ENCODE peak calls at places on chromosomes 16 and 17, in seven cellular contexts. One of them, this sample, is unnamed.

GRCh38 chr17:78140169-78141051 is 5.8 kb upstream of the C17orf99 start:
- DNase-seq in AG04449: no peak
- DNase-seq in HTR-8/SVneo: peak
- DNase-seq in stimulated activated CD8-positive, alpha-beta memory T cell treated with anti-CD3 and anti-CD28 coated beads, Interleukin-4, amount 100 ng/mL, for 4 hours: peak
- DNase-seq in RWPE1: peak
- DNase-seq in activated CD4-positive, alpha-beta T cell treated with anti-CD3 and anti-CD28 coated beads, Interleukin-2, amount 50 U/mL, for 1 hour: peak
- DNase-seq in NCI-H460: peak
- DNase-seq in this sample: peak

GRCh38 chr17:57323391-57323790 is 67.1 kb downstream of the MSI2 start:
- DNase-seq in AG04449: no peak
- DNase-seq in HTR-8/SVneo: no peak
- DNase-seq in stimulated activated CD8-positive, alpha-beta memory T cell treated with anti-CD3 and anti-CD28 coated beads, Interleukin-4, amount 100 ng/mL, for 4 hours: no peak
- DNase-seq in RWPE1: no peak
- DNase-seq in activated CD4-positive, alpha-beta T cell treated with anti-CD3 and anti-CD28 coated beads, Interleukin-2, amount 50 U/mL, for 1 hour: no peak
- DNase-seq in NCI-H460: no peak
- DNase-seq in this sample: no peak

GRCh38 chr17:51434434-51435170 is 174.3 kb downstream of the UTP18 start:
- DNase-seq in AG04449: no peak
- DNase-seq in HTR-8/SVneo: no peak
- DNase-seq in stimulated activated CD8-positive, alpha-beta memory T cell treated with anti-CD3 and anti-CD28 coated beads, Interleukin-4, amount 100 ng/mL, for 4 hours: no peak
- DNase-seq in RWPE1: peak
- DNase-seq in activated CD4-positive, alpha-beta T cell treated with anti-CD3 and anti-CD28 coated beads, Interleukin-2, amount 50 U/mL, for 1 hour: no peak
- DNase-seq in NCI-H460: no peak
- DNase-seq in this sample: no peak

GRCh38 chr17:80393961-80394360 is 21.0 kb upstream of the ENDOV start:
- DNase-seq in AG04449: no peak
- DNase-seq in HTR-8/SVneo: no peak
- DNase-seq in stimulated activated CD8-positive, alpha-beta memory T cell treated with anti-CD3 and anti-CD28 coated beads, Interleukin-4, amount 100 ng/mL, for 4 hours: no peak
- DNase-seq in RWPE1: no peak
- DNase-seq in activated CD4-positive, alpha-beta T cell treated with anti-CD3 and anti-CD28 coated beads, Interleukin-2, amount 50 U/mL, for 1 hour: no peak
- DNase-seq in NCI-H460: no peak
- DNase-seq in this sample: no peak

GRCh38 chr17:59753522-59754467 is 46.3 kb downstream of the VMP1 start:
- DNase-seq in AG04449: peak
- DNase-seq in HTR-8/SVneo: peak
- DNase-seq in stimulated activated CD8-positive, alpha-beta memory T cell treated with anti-CD3 and anti-CD28 coated beads, Interleukin-4, amount 100 ng/mL, for 4 hours: no peak
- DNase-seq in RWPE1: peak
- DNase-seq in activated CD4-positive, alpha-beta T cell treated with anti-CD3 and anti-CD28 coated beads, Interleukin-2, amount 50 U/mL, for 1 hour: no peak
- DNase-seq in NCI-H460: peak
- DNase-seq in this sample: peak

GRCh38 chr16:24689128-24689527 is 40.3 kb upstream of the TNRC6A start:
- DNase-seq in AG04449: no peak
- DNase-seq in HTR-8/SVneo: peak
- DNase-seq in stimulated activated CD8-positive, alpha-beta memory T cell treated with anti-CD3 and anti-CD28 coated beads, Interleukin-4, amount 100 ng/mL, for 4 hours: no peak
- DNase-seq in RWPE1: no peak
- DNase-seq in activated CD4-positive, alpha-beta T cell treated with anti-CD3 and anti-CD28 coated beads, Interleukin-2, amount 50 U/mL, for 1 hour: no peak
- DNase-seq in NCI-H460: peak
- DNase-seq in this sample: no peak

GRCh38 chr17:35002876-35003551 is 22.7 kb downstream of the LIG3 start:
- DNase-seq in AG04449: no peak
- DNase-seq in HTR-8/SVneo: no peak
- DNase-seq in stimulated activated CD8-positive, alpha-beta memory T cell treated with anti-CD3 and anti-CD28 coated beads, Interleukin-4, amount 100 ng/mL, for 4 hours: no peak
- DNase-seq in RWPE1: no peak
- DNase-seq in activated CD4-positive, alpha-beta T cell treated with anti-CD3 and anti-CD28 coated beads, Interleukin-2, amount 50 U/mL, for 1 hour: no peak
- DNase-seq in NCI-H460: no peak
- DNase-seq in this sample: no peak

GRCh38 chr17:299546-299945 is 53.1 kb downstream of the RPH3AL start:
- DNase-seq in AG04449: no peak
- DNase-seq in HTR-8/SVneo: no peak
- DNase-seq in stimulated activated CD8-positive, alpha-beta memory T cell treated with anti-CD3 and anti-CD28 coated beads, Interleukin-4, amount 100 ng/mL, for 4 hours: no peak
- DNase-seq in RWPE1: no peak
- DNase-seq in activated CD4-positive, alpha-beta T cell treated with anti-CD3 and anti-CD28 coated beads, Interleukin-2, amount 50 U/mL, for 1 hour: no peak
- DNase-seq in NCI-H460: no peak
- DNase-seq in this sample: no peak

GRCh38 chr16:27245276-27246231 is 23.0 kb downstream of the NSMCE1 start:
- DNase-seq in AG04449: peak
- DNase-seq in HTR-8/SVneo: peak
- DNase-seq in stimulated activated CD8-positive, alpha-beta memory T cell treated with anti-CD3 and anti-CD28 coated beads, Interleukin-4, amount 100 ng/mL, for 4 hours: no peak
- DNase-seq in RWPE1: peak
- DNase-seq in activated CD4-positive, alpha-beta T cell treated with anti-CD3 and anti-CD28 coated beads, Interleukin-2, amount 50 U/mL, for 1 hour: no peak
- DNase-seq in NCI-H460: peak
- DNase-seq in this sample: no peak

GRCh38 chr16:54077412-54077821 is 209.2 kb downstream of the IRX3 start:
- DNase-seq in AG04449: peak
- DNase-seq in HTR-8/SVneo: peak
- DNase-seq in stimulated activated CD8-positive, alpha-beta memory T cell treated with anti-CD3 and anti-CD28 coated beads, Interleukin-4, amount 100 ng/mL, for 4 hours: no peak
- DNase-seq in RWPE1: peak
- DNase-seq in activated CD4-positive, alpha-beta T cell treated with anti-CD3 and anti-CD28 coated beads, Interleukin-2, amount 50 U/mL, for 1 hour: no peak
- DNase-seq in NCI-H460: peak
- DNase-seq in this sample: no peak

GRCh38 chr16:54359086-54359485 is 72.5 kb upstream of the IRX3 start:
- DNase-seq in AG04449: no peak
- DNase-seq in HTR-8/SVneo: no peak
- DNase-seq in stimulated activated CD8-positive, alpha-beta memory T cell treated with anti-CD3 and anti-CD28 coated beads, Interleukin-4, amount 100 ng/mL, for 4 hours: no peak
- DNase-seq in RWPE1: peak
- DNase-seq in activated CD4-positive, alpha-beta T cell treated with anti-CD3 and anti-CD28 coated beads, Interleukin-2, amount 50 U/mL, for 1 hour: no peak
- DNase-seq in NCI-H460: peak
- DNase-seq in this sample: no peak

GRCh38 chr16:57627184-57627871 is 1.1 kb upstream of the ADGRG1 start:
- DNase-seq in AG04449: peak
- DNase-seq in HTR-8/SVneo: peak
- DNase-seq in stimulated activated CD8-positive, alpha-beta memory T cell treated with anti-CD3 and anti-CD28 coated beads, Interleukin-4, amount 100 ng/mL, for 4 hours: no peak
- DNase-seq in RWPE1: no peak
- DNase-seq in activated CD4-positive, alpha-beta T cell treated with anti-CD3 and anti-CD28 coated beads, Interleukin-2, amount 50 U/mL, for 1 hour: no peak
- DNase-seq in NCI-H460: peak
- DNase-seq in this sample: no peak

GRCh38 chr16:66057056-66057455 is 309.4 kb upstream of the CDH5 start:
- DNase-seq in AG04449: no peak
- DNase-seq in HTR-8/SVneo: no peak
- DNase-seq in stimulated activated CD8-positive, alpha-beta memory T cell treated with anti-CD3 and anti-CD28 coated beads, Interleukin-4, amount 100 ng/mL, for 4 hours: no peak
- DNase-seq in RWPE1: no peak
- DNase-seq in activated CD4-positive, alpha-beta T cell treated with anti-CD3 and anti-CD28 coated beads, Interleukin-2, amount 50 U/mL, for 1 hour: no peak
- DNase-seq in NCI-H460: no peak
- DNase-seq in this sample: no peak

GRCh38 chr17:69431835-69432234 is 17.3 kb downstream of the MAP2K6 start:
- DNase-seq in AG04449: no peak
- DNase-seq in HTR-8/SVneo: no peak
- DNase-seq in stimulated activated CD8-positive, alpha-beta memory T cell treated with anti-CD3 and anti-CD28 coated beads, Interleukin-4, amount 100 ng/mL, for 4 hours: no peak
- DNase-seq in RWPE1: no peak
- DNase-seq in activated CD4-positive, alpha-beta T cell treated with anti-CD3 and anti-CD28 coated beads, Interleukin-2, amount 50 U/mL, for 1 hour: no peak
- DNase-seq in NCI-H460: no peak
- DNase-seq in this sample: no peak

GRCh38 chr17:7404737-7405412 is 978 bp upstream of the TMEM256 start:
- DNase-seq in AG04449: no peak
- DNase-seq in HTR-8/SVneo: peak
- DNase-seq in stimulated activated CD8-positive, alpha-beta memory T cell treated with anti-CD3 and anti-CD28 coated beads, Interleukin-4, amount 100 ng/mL, for 4 hours: no peak
- DNase-seq in RWPE1: no peak
- DNase-seq in activated CD4-positive, alpha-beta T cell treated with anti-CD3 and anti-CD28 coated beads, Interleukin-2, amount 50 U/mL, for 1 hour: peak
- DNase-seq in NCI-H460: no peak
- DNase-seq in this sample: no peak

GRCh38 chr16:3131755-3132377 is 3.0 kb upstream of the ZNF213 start:
- DNase-seq in AG04449: no peak
- DNase-seq in HTR-8/SVneo: no peak
- DNase-seq in stimulated activated CD8-positive, alpha-beta memory T cell treated with anti-CD3 and anti-CD28 coated beads, Interleukin-4, amount 100 ng/mL, for 4 hours: no peak
- DNase-seq in RWPE1: peak
- DNase-seq in activated CD4-positive, alpha-beta T cell treated with anti-CD3 and anti-CD28 coated beads, Interleukin-2, amount 50 U/mL, for 1 hour: peak
- DNase-seq in NCI-H460: peak
- DNase-seq in this sample: no peak

GRCh38 chr16:4529085-4530060 is 9.2 kb downstream of the CDIP1 start:
- DNase-seq in AG04449: no peak
- DNase-seq in HTR-8/SVneo: no peak
- DNase-seq in stimulated activated CD8-positive, alpha-beta memory T cell treated with anti-CD3 and anti-CD28 coated beads, Interleukin-4, amount 100 ng/mL, for 4 hours: no peak
- DNase-seq in RWPE1: peak
- DNase-seq in activated CD4-positive, alpha-beta T cell treated with anti-CD3 and anti-CD28 coated beads, Interleukin-2, amount 50 U/mL, for 1 hour: no peak
- DNase-seq in NCI-H460: no peak
- DNase-seq in this sample: no peak

GRCh38 chr16:25299792-25300590 is 42.3 kb upstream of the ZKSCAN2 start:
- DNase-seq in AG04449: no peak
- DNase-seq in HTR-8/SVneo: no peak
- DNase-seq in stimulated activated CD8-positive, alpha-beta memory T cell treated with anti-CD3 and anti-CD28 coated beads, Interleukin-4, amount 100 ng/mL, for 4 hours: no peak
- DNase-seq in RWPE1: no peak
- DNase-seq in activated CD4-positive, alpha-beta T cell treated with anti-CD3 and anti-CD28 coated beads, Interleukin-2, amount 50 U/mL, for 1 hour: no peak
- DNase-seq in NCI-H460: no peak
- DNase-seq in this sample: no peak

GRCh38 chr16:75250089-75250808 is 1.2 kb downstream of the BCAR1 start:
- DNase-seq in AG04449: no peak
- DNase-seq in HTR-8/SVneo: no peak
- DNase-seq in stimulated activated CD8-positive, alpha-beta memory T cell treated with anti-CD3 and anti-CD28 coated beads, Interleukin-4, amount 100 ng/mL, for 4 hours: no peak
- DNase-seq in RWPE1: peak
- DNase-seq in activated CD4-positive, alpha-beta T cell treated with anti-CD3 and anti-CD28 coated beads, Interleukin-2, amount 50 U/mL, for 1 hour: no peak
- DNase-seq in NCI-H460: no peak
- DNase-seq in this sample: no peak

GRCh38 chr16:6483634-6484033 is 849.0 kb upstream of the RBFOX1 start:
- DNase-seq in AG04449: no peak
- DNase-seq in HTR-8/SVneo: no peak
- DNase-seq in stimulated activated CD8-positive, alpha-beta memory T cell treated with anti-CD3 and anti-CD28 coated beads, Interleukin-4, amount 100 ng/mL, for 4 hours: no peak
- DNase-seq in RWPE1: no peak
- DNase-seq in activated CD4-positive, alpha-beta T cell treated with anti-CD3 and anti-CD28 coated beads, Interleukin-2, amount 50 U/mL, for 1 hour: no peak
- DNase-seq in NCI-H460: no peak
- DNase-seq in this sample: no peak

GRCh38 chr16:694187-694862 is 4.1 kb upstream of the WDR24 start:
- DNase-seq in AG04449: no peak
- DNase-seq in HTR-8/SVneo: no peak
- DNase-seq in stimulated activated CD8-positive, alpha-beta memory T cell treated with anti-CD3 and anti-CD28 coated beads, Interleukin-4, amount 100 ng/mL, for 4 hours: no peak
- DNase-seq in RWPE1: no peak
- DNase-seq in activated CD4-positive, alpha-beta T cell treated with anti-CD3 and anti-CD28 coated beads, Interleukin-2, amount 50 U/mL, for 1 hour: no peak
- DNase-seq in NCI-H460: no peak
- DNase-seq in this sample: peak

GRCh38 chr17:18040287-18040858 is 1.2 kb downstream of the GID4 start:
- DNase-seq in AG04449: no peak
- DNase-seq in HTR-8/SVneo: no peak
- DNase-seq in stimulated activated CD8-positive, alpha-beta memory T cell treated with anti-CD3 and anti-CD28 coated beads, Interleukin-4, amount 100 ng/mL, for 4 hours: no peak
- DNase-seq in RWPE1: no peak
- DNase-seq in activated CD4-positive, alpha-beta T cell treated with anti-CD3 and anti-CD28 coated beads, Interleukin-2, amount 50 U/mL, for 1 hour: no peak
- DNase-seq in NCI-H460: no peak
- DNase-seq in this sample: no peak

This sample was measured in CD4-positive, alpha-beta memory T cell.